ENCODE peak calls at places on chromosomes 5 and 9, in nine cellular contexts. L, D, M, Y, S, P, U, O and T are unnamed samples.
A peak's percentile ranks its signal among the peaks of the same experiment; 100 is the strongest.

GRCh38 chr5:53087171-53087570 is 22.4 kb downstream of the MOCS2 start:
- DNase-seq in L (no peak), D (no peak), M (no peak), Y (no peak), S (no peak), P (no peak), U (no peak), O (no peak), T (no peak)

GRCh38 chr9:85420750-85421149 is 321.0 kb downstream of the AGTPBP1 start:
- DNase-seq in L (peak; percentile 18), D (peak; percentile 51), M (no peak), Y (no peak), S (no peak), P (peak; percentile 28), U (no peak), O (no peak), T (no peak)

GRCh38 chr5:174501461-174502069 is 222.8 kb upstream of the MSX2 start:
- DNase-seq in L (no peak), D (no peak), M (no peak), Y (no peak), S (no peak), P (peak; percentile 37), U (peak; percentile 45), O (no peak), T (no peak)

GRCh38 chr5:37850128-37850865 is 10.5 kb upstream of the GDNF start:
- DNase-seq in L (no peak), D (no peak), M (no peak), Y (no peak), S (no peak), P (peak; percentile 85), U (no peak), O (no peak), T (no peak)

GRCh38 chr9:75181748-75182147 is 93.4 kb downstream of the OSTF1 start:
- DNase-seq in L (no peak), D (no peak), M (no peak), Y (no peak), S (no peak), P (no peak), U (peak; percentile 36), O (no peak), T (no peak)

GRCh38 chr5:175162036-175162435 is 281.9 kb downstream of the DRD1 start:
- DNase-seq in L (no peak), D (no peak), M (no peak), Y (no peak), S (no peak), P (no peak), U (no peak), O (no peak), T (no peak)

GRCh38 chr5:154714271-154714986 is 40.7 kb upstream of the LARP1 start:
- DNase-seq in L (no peak), D (no peak), M (no peak), Y (no peak), S (no peak), P (peak; percentile 44), U (no peak), O (peak; percentile 41), T (no peak)

GRCh38 chr9:73539881-73540280 is 388.2 kb downstream of the ANXA1 start:
- DNase-seq in L (no peak), D (no peak), M (no peak), Y (no peak), S (no peak), P (no peak), U (no peak), O (no peak), T (no peak)

GRCh38 chr5:174570662-174571061 is 153.7 kb upstream of the MSX2 start:
- DNase-seq in L (no peak), D (no peak), M (no peak), Y (no peak), S (no peak), P (no peak), U (no peak), O (no peak), T (no peak)

GRCh38 chr9:129291041-129291501 is 113.0 kb upstream of the IER5L start:
- DNase-seq in L (no peak), D (no peak), M (no peak), Y (no peak), S (no peak), P (no peak), U (no peak), O (no peak), T (no peak)

GRCh38 chr9:129290606-129291005 is 112.5 kb upstream of the IER5L start:
- DNase-seq in L (no peak), D (no peak), M (no peak), Y (no peak), S (no peak), P (no peak), U (no peak), O (no peak), T (no peak)

GRCh38 chr9:129289131-129289731 is 111.2 kb upstream of the IER5L start:
- DNase-seq in L (peak; percentile 1), D (no peak), M (no peak), Y (no peak), S (peak; percentile 12), P (no peak), U (no peak), O (no peak), T (peak; percentile 9)

GRCh38 chr9:129287595-129288305 is 109.7 kb upstream of the IER5L start:
- DNase-seq in L (no peak), D (no peak), M (no peak), Y (no peak), S (no peak), P (no peak), U (no peak), O (no peak), T (peak; percentile 12)

DNA sequence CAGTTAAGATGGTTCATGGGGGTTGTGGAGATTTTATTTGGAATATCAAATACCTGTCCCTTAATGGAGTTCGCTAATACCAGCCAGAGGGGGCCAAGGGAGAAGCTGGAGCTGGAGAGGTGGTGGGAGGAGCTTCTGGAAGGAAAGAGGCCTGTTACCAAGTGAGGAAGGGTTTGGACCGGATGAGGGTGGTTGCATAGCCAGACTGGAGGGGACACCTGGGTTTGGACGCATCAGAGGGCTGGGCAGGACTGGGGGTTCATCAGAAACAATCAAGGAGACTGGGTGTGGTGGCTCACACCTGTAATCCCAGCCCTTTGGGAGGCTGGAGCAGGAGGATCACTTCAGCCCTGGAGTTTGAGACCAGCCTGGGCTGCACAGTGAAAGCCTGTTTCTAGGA is 111.8 kb upstream of the IER5L start:
- DNase-seq in L (no peak), D (no peak), M (no peak), Y (no peak), S (no peak), P (no peak), U (no peak), O (no peak), T (no peak)
- TF ChIP-seq CTCF in L (no peak), D (no peak), M (no peak), Y (no peak), S (no peak), P (no peak), U (no peak), O (no peak), T (no peak)

GRCh38 chr5:107274576-107274975 is 396.2 kb downstream of the EFNA5 start:
- DNase-seq in L (no peak), D (no peak), M (no peak), Y (no peak), S (no peak), P (peak; percentile 9), U (no peak), O (no peak), T (no peak)

GRCh38 chr5:107272509-107272908 is 398.2 kb downstream of the EFNA5 start:
- DNase-seq in L (no peak), D (no peak), M (no peak), Y (no peak), S (no peak), P (no peak), U (no peak), O (no peak), T (no peak)

GRCh38 chr5:107277485-107278040 is 393.2 kb downstream of the EFNA5 start:
- DNase-seq in L (no peak), D (no peak), M (no peak), Y (no peak), S (no peak), P (peak; percentile 18), U (no peak), O (no peak), T (no peak)

GRCh38 chr5:107272954-107273353 is 397.8 kb downstream of the EFNA5 start:
- DNase-seq in L (no peak), D (no peak), M (no peak), Y (no peak), S (no peak), P (no peak), U (no peak), O (no peak), T (no peak)

GRCh38 chr5:107275333-107275732 is 395.4 kb downstream of the EFNA5 start:
- DNase-seq in L (no peak), D (no peak), M (no peak), Y (no peak), S (no peak), P (no peak), U (no peak), O (no peak), T (no peak)
- TF ChIP-seq CTCF in L (no peak), D (no peak), M (no peak), Y (no peak), S (no peak), P (no peak), U (no peak), O (no peak), T (no peak)

GRCh38 chr5:108297042-108297596 is 84.8 kb downstream of the FBXL17 start:
- DNase-seq in L (no peak), D (no peak), M (no peak), Y (no peak), S (no peak), P (no peak), U (no peak), O (no peak), T (no peak)

GRCh38 chr5:108295588-108296368 is 86.1 kb downstream of the FBXL17 start:
- DNase-seq in L (no peak), D (no peak), M (no peak), Y (no peak), S (no peak), P (peak; percentile 8), U (peak; percentile 16), O (no peak), T (no peak)
- TF ChIP-seq CTCF in L (no peak), D (no peak), M (no peak), Y (no peak), S (no peak), P (no peak), U (no peak), O (no peak), T (no peak)

GRCh38 chr5:73994963-73995362 is 369.0 kb downstream of the ARHGEF28 start:
- DNase-seq in L (no peak), D (no peak), M (no peak), Y (no peak), S (no peak), P (no peak), U (no peak), O (no peak), T (no peak)
- TF ChIP-seq CTCF in L (no peak), D (no peak), M (no peak), Y (no peak), S (no peak), P (no peak), U (no peak), O (no peak), T (no peak)

DNA sequence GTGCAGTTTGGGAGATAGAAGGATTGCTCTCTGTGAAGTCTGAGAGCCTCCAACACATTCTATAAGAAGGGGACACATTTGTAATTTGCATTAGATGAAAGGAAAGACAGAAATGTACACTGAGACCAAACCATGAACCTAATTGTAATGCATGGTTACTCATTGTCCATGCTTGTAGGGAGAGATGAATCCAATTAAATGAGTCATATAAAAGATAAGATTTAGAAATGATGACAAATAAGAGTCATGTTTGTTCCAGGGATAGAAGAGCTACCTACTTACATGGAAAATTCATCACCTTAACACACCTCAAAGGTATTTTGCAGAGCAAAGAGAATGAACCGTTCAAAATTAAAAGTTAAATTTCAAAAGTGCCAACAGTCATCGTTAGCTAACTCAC is 85.1 kb downstream of the FBXL7 start:
- DNase-seq in L (no peak), D (no peak), M (no peak), Y (no peak), S (no peak), P (no peak), U (no peak), O (no peak), T (no peak)
- TF ChIP-seq CTCF in L (no peak), D (no peak), M (no peak), Y (no peak), S (no peak), P (no peak), U (no peak), O (no peak), T (no peak)